ENCODE peak calls at places on chromosomes 16 and 17, in four cellular contexts. K, L, M and S are unnamed samples.

GRCh38 chr17:12866244-12866643 is 76.9 kb downstream of the ARHGAP44 start:
- DNase-seq in K (no peak), M (no peak), L (no peak), S (no peak)

GRCh38 chr17:58335779-58336455 is 7.3 kb upstream of the TSPOAP1 start:
- DNase-seq in M (no peak), K (no peak), L (no peak), S (no peak)

GRCh38 chr16:21169249-21169981 is 10.9 kb downstream of the LDAF1 start:
- DNase-seq in M (peak; percentile 74), L (no peak), K (no peak), S (peak; percentile 44)

GRCh38 chr16:58418601-58419000 is 26.3 kb downstream of the GINS3 start:
- DNase-seq in M (peak; percentile 13), L (no peak), K (no peak), S (no peak)

GRCh38 chr16:19523184-19523558 is 571 bp upstream of the CCP110 start:
- DNase-seq in M (no peak), K (no peak), L (no peak), S (no peak)

GRCh38 chr17:74968361-74968780 is 4.2 kb downstream of the HID1 start:
- DNase-seq in K (no peak), M (no peak), L (no peak), S (no peak)

GRCh38 chr16:89489040-89489721 is 1.2 kb downstream of the ANKRD11 start:
- DNase-seq in M (peak; percentile 91), L (peak; percentile 92), K (peak; percentile 91), S (peak; percentile 92)

GRCh38 chr17:77027271-77027670 is 113.5 kb upstream of the SEC14L1 start:
- DNase-seq in L (no peak), K (no peak), M (no peak), S (no peak)

GRCh38 chr17:77863814-77864161 is 94.7 kb upstream of the TNRC6C start:
- DNase-seq in L (no peak), M (peak; percentile 14), K (peak; percentile 43), S (no peak)

GRCh38 chr16:3513892-3514600 is 13.2 kb downstream of the CLUAP1 start:
- DNase-seq in L (no peak), K (no peak), M (no peak), S (no peak)

GRCh38 chr16:79053577-79053976 is 547.0 kb downstream of the MAF start:
- DNase-seq in M (no peak), L (no peak), K (no peak), S (no peak)

GRCh38 chr16:23302045-23302956 is at the start of gene SCNN1B:
- DNase-seq in K (no peak), M (no peak), L (no peak), S (no peak)

GRCh38 chr17:28751600-28752366 is 8.0 kb downstream of the TRAF4 start:
- DNase-seq in M (no peak), K (no peak), L (no peak), S (no peak)

GRCh38 chr16:49755716-49756115 is 100.2 kb downstream of the ZNF423 start:
- DNase-seq in K (no peak), M (no peak), L (no peak), S (no peak)

GRCh38 chr16:60091076-60091475 is 1357.0 kb upstream of the GOT2 start:
- DNase-seq in L (no peak), K (no peak), M (no peak), S (no peak)

GRCh38 chr17:82065193-82065637 is 389 bp downstream of the DUS1L start:
- DNase-seq in M (no peak), L (no peak), K (no peak), S (peak; percentile 17)

GRCh38 chr16:57134982-57135381 is 42.6 kb downstream of the CPNE2 start:
- DNase-seq in K (no peak), L (no peak), M (no peak), S (no peak)

GRCh38 chr17:8728251-8728925 is 16.2 kb downstream of the CCDC42 start:
- DNase-seq in M (no peak), K (no peak), L (no peak), S (no peak)

GRCh38 chr16:13158427-13158826 is 257.0 kb downstream of the SHISA9 start:
- DNase-seq in L (peak; percentile 2), K (no peak), M (no peak), S (no peak)

GRCh38 chr16:69481901-69482341 is 57.5 kb downstream of the CYB5B start:
- DNase-seq in L (no peak), M (peak; percentile 29), K (peak; percentile 87), S (peak; percentile 64)

GRCh38 chr17:79116575-79117368 is 42.1 kb downstream of the ENGASE start:
- DNase-seq in M (no peak), K (no peak), L (no peak), S (no peak)
- TF ChIP-seq CTCF in M (no peak), K (no peak), L (no peak), S (no peak)

DNA sequence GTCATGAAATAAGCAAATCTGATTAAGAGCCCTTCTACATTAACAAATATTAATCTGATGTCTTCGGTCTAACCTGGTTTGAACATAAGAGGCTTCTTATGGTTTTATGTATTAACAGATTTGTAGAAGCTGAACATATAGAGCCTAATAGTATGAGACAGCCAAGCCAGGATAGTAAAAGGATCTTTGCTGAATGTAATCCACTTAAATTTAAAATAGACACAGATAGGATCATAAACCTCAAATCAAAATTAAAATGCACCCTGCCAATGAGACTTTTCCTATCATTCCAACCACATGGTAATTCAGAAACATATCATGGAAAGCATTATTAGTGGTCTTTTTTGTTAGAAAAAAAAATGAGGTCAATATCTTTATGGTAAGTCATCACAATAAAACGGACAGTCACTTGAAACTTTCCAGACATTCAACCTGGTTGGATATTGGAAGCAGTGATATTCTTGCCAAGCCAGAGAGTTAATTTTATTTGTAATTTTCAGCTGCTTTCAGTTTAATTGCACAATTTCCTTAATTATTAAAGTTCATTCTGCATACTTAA is 606.9 kb upstream of the SALL1 start:
- DNase-seq in K (no peak), M (no peak), L (no peak), S (no peak)
- TF ChIP-seq CTCF in K (no peak), M (no peak), L (no peak), S (no peak)

GRCh38 chr17:1643293-1643998 is 2.1 kb downstream of the SCARF1 start:
- DNase-seq in L (peak; percentile 49), M (no peak), K (no peak), S (no peak)
- TF ChIP-seq CTCF in L (peak; percentile 33), M (peak; percentile 7), K (no peak), S (peak; percentile 26)

DNA sequence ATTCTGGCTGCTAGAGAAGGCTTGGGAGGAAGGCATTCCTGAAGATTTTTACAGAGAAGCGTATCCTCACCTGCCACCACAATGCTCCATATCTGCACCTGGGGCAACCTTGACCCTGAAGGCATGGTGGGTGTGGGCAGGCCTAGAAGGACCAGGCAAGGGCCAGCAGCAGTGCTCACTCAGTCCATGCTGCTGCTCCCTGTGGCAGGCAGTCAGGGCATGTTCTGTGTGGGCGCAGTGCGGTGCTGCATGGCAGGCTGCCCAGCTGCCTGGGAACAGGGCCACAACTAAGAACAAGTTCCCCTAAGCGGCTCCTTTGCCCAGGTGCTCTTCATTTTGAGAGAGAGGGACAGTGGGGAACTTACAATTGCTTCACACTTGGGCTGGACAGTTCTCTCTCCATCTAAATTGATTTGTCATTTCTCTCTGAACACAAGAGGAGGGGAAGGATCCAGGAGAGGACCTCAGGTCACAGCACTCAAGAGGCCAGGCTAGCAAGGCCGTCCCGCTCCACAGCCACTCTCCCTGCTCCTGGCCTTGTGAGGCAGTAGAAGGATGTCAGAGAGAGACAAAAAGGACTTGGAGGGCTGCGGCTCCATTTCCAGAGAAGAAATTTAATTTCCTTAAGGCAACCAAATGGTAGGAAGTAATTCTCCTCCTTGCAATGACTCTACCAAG is 158.8 kb downstream of the AATF start:
- DNase-seq in M (no peak), K (no peak), L (no peak), S (peak; percentile 50)
- TF ChIP-seq CTCF in M (no peak), K (no peak), L (no peak), S (no peak)

DNA sequence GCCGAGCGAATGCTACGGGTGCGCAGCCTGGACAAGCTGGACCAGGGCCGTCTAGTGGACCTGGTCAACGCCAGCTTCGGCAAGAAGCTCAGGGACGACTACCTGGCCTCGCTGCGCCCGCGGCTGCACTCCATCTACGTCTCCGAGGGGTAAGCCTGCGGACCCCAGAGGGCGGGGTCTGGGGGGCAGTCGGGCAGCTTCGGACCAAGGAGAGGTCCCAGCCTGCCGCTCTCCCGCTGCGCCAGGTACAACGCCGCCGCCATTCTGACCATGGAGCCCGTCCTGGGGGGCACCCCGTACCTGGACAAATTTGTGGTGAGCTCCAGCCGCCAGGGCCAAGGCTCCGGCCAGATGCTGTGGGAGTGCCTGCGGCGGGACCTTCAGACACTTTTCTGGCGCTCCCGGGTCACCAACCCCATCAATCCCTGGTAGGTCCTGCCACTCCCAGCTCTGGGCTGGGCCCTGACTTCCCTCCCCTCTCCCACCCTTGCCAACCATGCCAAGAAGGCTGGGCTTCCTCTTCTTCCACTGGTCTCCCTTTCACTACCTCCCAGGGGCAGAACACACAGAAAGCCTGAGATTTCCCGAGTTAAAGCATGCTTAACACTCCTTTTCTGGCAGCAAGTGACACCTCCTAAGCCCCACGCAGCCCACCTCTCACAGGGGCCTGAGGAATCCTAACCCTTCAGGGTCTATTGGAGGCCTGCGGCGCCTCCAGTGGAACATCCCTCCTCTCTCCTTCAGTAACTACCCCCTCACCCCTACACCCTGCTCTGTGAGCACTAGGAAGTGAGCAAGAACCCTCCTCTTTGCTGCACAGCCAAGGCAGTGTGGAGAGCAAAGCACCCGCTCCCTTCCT is 3.2 kb downstream of the NAGS start:
- DNase-seq in M (no peak), L (no peak), K (no peak), S (no peak)
- TF ChIP-seq CTCF in M (no peak), L (no peak), K (no peak), S (no peak)